ENCODE peak calls at places on chromosomes 13 and 19, in eight cellular contexts. One of them, this sample, is unnamed.

GRCh38 chr13:63605403-63605802 is 2189.8 kb upstream of the PCDH20 start:
- DNase-seq in NCI-H1092 treated with DMSO at 0.1 percent for 48 hours: no peak
- DNase-seq in NCI-H1105: no peak
- DNase-seq in non-pigmented ciliary epithelial cell: no peak
- DNase-seq in neural progenitor cell: no peak
- DNase-seq in tibial nerve: no peak
- DNase-seq in stimulated activated CD4-positive, alpha-beta T cell treated with anti-CD3 and anti-CD28 coated beads, TNF-alpha, amount 100 ng/mL, for 48 hours: no peak
- DNase-seq in EH: no peak
- DNase-seq in this sample: no peak

GRCh38 chr19:23384858-23385257 is 10.4 kb downstream of the ZNF91 start:
- DNase-seq in NCI-H1092 treated with DMSO at 0.1 percent for 48 hours: no peak
- DNase-seq in NCI-H1105: no peak
- DNase-seq in non-pigmented ciliary epithelial cell: no peak
- DNase-seq in neural progenitor cell: no peak
- DNase-seq in tibial nerve: no peak
- DNase-seq in stimulated activated CD4-positive, alpha-beta T cell treated with anti-CD3 and anti-CD28 coated beads, TNF-alpha, amount 100 ng/mL, for 48 hours: no peak
- DNase-seq in EH: no peak
- DNase-seq in this sample: no peak

GRCh38 chr13:19088416-19088815 is 93.2 kb downstream of the TUBA3C start:
- DNase-seq in NCI-H1092 treated with DMSO at 0.1 percent for 48 hours: no peak
- DNase-seq in NCI-H1105: no peak
- DNase-seq in non-pigmented ciliary epithelial cell: no peak
- DNase-seq in neural progenitor cell: no peak
- DNase-seq in tibial nerve: no peak
- DNase-seq in stimulated activated CD4-positive, alpha-beta T cell treated with anti-CD3 and anti-CD28 coated beads, TNF-alpha, amount 100 ng/mL, for 48 hours: no peak
- DNase-seq in EH: no peak
- DNase-seq in this sample: no peak

GRCh38 chr19:2923510-2923909 is 21.3 kb downstream of the ZNF77 start:
- DNase-seq in NCI-H1092 treated with DMSO at 0.1 percent for 48 hours: peak; percentile 65
- DNase-seq in NCI-H1105: no peak
- DNase-seq in non-pigmented ciliary epithelial cell: no peak
- DNase-seq in neural progenitor cell: no peak
- DNase-seq in tibial nerve: no peak
- DNase-seq in stimulated activated CD4-positive, alpha-beta T cell treated with anti-CD3 and anti-CD28 coated beads, TNF-alpha, amount 100 ng/mL, for 48 hours: no peak
- DNase-seq in EH: peak; percentile 51
- DNase-seq in this sample: peak; percentile 78

GRCh38 chr19:7942981-7943443 is 454 bp downstream of the TIMM44 start:
- DNase-seq in NCI-H1092 treated with DMSO at 0.1 percent for 48 hours: peak; percentile 58
- DNase-seq in NCI-H1105: no peak
- DNase-seq in non-pigmented ciliary epithelial cell: no peak
- DNase-seq in neural progenitor cell: no peak
- DNase-seq in tibial nerve: no peak
- DNase-seq in stimulated activated CD4-positive, alpha-beta T cell treated with anti-CD3 and anti-CD28 coated beads, TNF-alpha, amount 100 ng/mL, for 48 hours: no peak
- DNase-seq in EH: peak; percentile 18
- DNase-seq in this sample: no peak

GRCh38 chr19:53540091-53540490 is 2.1 kb downstream of the ZNF331 start:
- DNase-seq in NCI-H1092 treated with DMSO at 0.1 percent for 48 hours: no peak
- DNase-seq in NCI-H1105: no peak
- DNase-seq in non-pigmented ciliary epithelial cell: no peak
- DNase-seq in neural progenitor cell: no peak
- DNase-seq in tibial nerve: no peak
- DNase-seq in stimulated activated CD4-positive, alpha-beta T cell treated with anti-CD3 and anti-CD28 coated beads, TNF-alpha, amount 100 ng/mL, for 48 hours: no peak
- DNase-seq in EH: no peak
- DNase-seq in this sample: no peak

GRCh38 chr19:3669134-3669436 is 31.2 kb downstream of the PIP5K1C start:
- DNase-seq in NCI-H1092 treated with DMSO at 0.1 percent for 48 hours: no peak
- DNase-seq in NCI-H1105: no peak
- DNase-seq in non-pigmented ciliary epithelial cell: no peak
- DNase-seq in neural progenitor cell: no peak
- DNase-seq in tibial nerve: no peak
- DNase-seq in stimulated activated CD4-positive, alpha-beta T cell treated with anti-CD3 and anti-CD28 coated beads, TNF-alpha, amount 100 ng/mL, for 48 hours: no peak
- DNase-seq in EH: no peak
- DNase-seq in this sample: no peak

GRCh38 chr19:33866696-33867095 is 70.0 kb downstream of the KCTD15 start:
- DNase-seq in NCI-H1092 treated with DMSO at 0.1 percent for 48 hours: no peak
- DNase-seq in NCI-H1105: no peak
- DNase-seq in non-pigmented ciliary epithelial cell: no peak
- DNase-seq in neural progenitor cell: no peak
- DNase-seq in tibial nerve: no peak
- DNase-seq in stimulated activated CD4-positive, alpha-beta T cell treated with anti-CD3 and anti-CD28 coated beads, TNF-alpha, amount 100 ng/mL, for 48 hours: no peak
- DNase-seq in EH: no peak
- DNase-seq in this sample: no peak

GRCh38 chr19:3766520-3766919 is 4.0 kb downstream of the MRPL54 start:
- DNase-seq in NCI-H1092 treated with DMSO at 0.1 percent for 48 hours: no peak
- DNase-seq in NCI-H1105: no peak
- DNase-seq in non-pigmented ciliary epithelial cell: no peak
- DNase-seq in neural progenitor cell: no peak
- DNase-seq in tibial nerve: no peak
- DNase-seq in stimulated activated CD4-positive, alpha-beta T cell treated with anti-CD3 and anti-CD28 coated beads, TNF-alpha, amount 100 ng/mL, for 48 hours: no peak
- DNase-seq in EH: no peak
- DNase-seq in this sample: no peak

GRCh38 chr13:20462533-20462915 is 63.1 kb downstream of the CRYL1 start:
- DNase-seq in NCI-H1092 treated with DMSO at 0.1 percent for 48 hours: no peak
- DNase-seq in NCI-H1105: no peak
- DNase-seq in non-pigmented ciliary epithelial cell: no peak
- DNase-seq in neural progenitor cell: no peak
- DNase-seq in tibial nerve: no peak
- DNase-seq in stimulated activated CD4-positive, alpha-beta T cell treated with anti-CD3 and anti-CD28 coated beads, TNF-alpha, amount 100 ng/mL, for 48 hours: no peak
- DNase-seq in EH: no peak
- DNase-seq in this sample: no peak

GRCh38 chr19:10565028-10565566 is 713 bp downstream of the KRI1 start:
- DNase-seq in NCI-H1092 treated with DMSO at 0.1 percent for 48 hours: peak; percentile 30
- DNase-seq in NCI-H1105: peak; percentile 57
- DNase-seq in non-pigmented ciliary epithelial cell: no peak
- DNase-seq in neural progenitor cell: peak; percentile 81
- DNase-seq in tibial nerve: peak; percentile 40
- DNase-seq in stimulated activated CD4-positive, alpha-beta T cell treated with anti-CD3 and anti-CD28 coated beads, TNF-alpha, amount 100 ng/mL, for 48 hours: no peak
- DNase-seq in EH: peak; percentile 54
- DNase-seq in this sample: no peak

GRCh38 chr19:13100871-13101589 is 1.6 kb downstream of the LYL1 start:
- DNase-seq in NCI-H1092 treated with DMSO at 0.1 percent for 48 hours: no peak
- DNase-seq in NCI-H1105: no peak
- DNase-seq in non-pigmented ciliary epithelial cell: no peak
- DNase-seq in neural progenitor cell: no peak
- DNase-seq in tibial nerve: no peak
- DNase-seq in stimulated activated CD4-positive, alpha-beta T cell treated with anti-CD3 and anti-CD28 coated beads, TNF-alpha, amount 100 ng/mL, for 48 hours: no peak
- DNase-seq in EH: no peak
- DNase-seq in this sample: no peak

GRCh38 chr13:46181799-46182490 is at the start of gene LCP1:
- DNase-seq in NCI-H1092 treated with DMSO at 0.1 percent for 48 hours: no peak
- DNase-seq in NCI-H1105: no peak
- DNase-seq in non-pigmented ciliary epithelial cell: no peak
- DNase-seq in neural progenitor cell: no peak
- DNase-seq in tibial nerve: peak; percentile 35
- DNase-seq in stimulated activated CD4-positive, alpha-beta T cell treated with anti-CD3 and anti-CD28 coated beads, TNF-alpha, amount 100 ng/mL, for 48 hours: peak; percentile 63
- DNase-seq in EH: no peak
- DNase-seq in this sample: no peak

GRCh38 chr13:47241446-47241845 is 344.6 kb upstream of the HTR2A start:
- DNase-seq in NCI-H1092 treated with DMSO at 0.1 percent for 48 hours: no peak
- DNase-seq in NCI-H1105: no peak
- DNase-seq in non-pigmented ciliary epithelial cell: no peak
- DNase-seq in neural progenitor cell: no peak
- DNase-seq in tibial nerve: no peak
- DNase-seq in stimulated activated CD4-positive, alpha-beta T cell treated with anti-CD3 and anti-CD28 coated beads, TNF-alpha, amount 100 ng/mL, for 48 hours: no peak
- DNase-seq in EH: no peak
- DNase-seq in this sample: no peak

This sample was measured in HS-5.